ENCODE peak calls at places on chromosome 16, in nine cellular contexts. Z is GM10248, I is mammary epithelial cell, A is AG09309, T is tibial nerve, O is GM06990, N is transverse colon, R is neural crest cell, X is endothelial cell. Q is an unnamed sample.

GRCh38 chr16:78930561-78930960 is 670.0 kb downstream of the MAF start:
- DNase-seq in R (no peak), O (no peak), X (no peak), I (no peak), A (no peak), N (no peak), Z (no peak), T (no peak), Q (no peak)

GRCh38 chr16:79267781-79268180 is 332.8 kb downstream of the MAF start:
- DNase-seq in X (no peak), O (no peak), A (no peak), I (no peak), N (no peak), Z (no peak), T (no peak), R (no peak), Q (no peak)

GRCh38 chr16:60945225-60945624 is 1091.0 kb downstream of the CDH8 start:
- DNase-seq in N (no peak), T (no peak), X (peak), O (no peak), A (no peak), R (peak), Z (no peak), I (no peak), Q (no peak)

GRCh38 chr16:23371368-23371767 is 69.3 kb downstream of the SCNN1B start:
- DNase-seq in T (no peak), N (no peak), O (no peak), A (no peak), Z (no peak), R (no peak), I (no peak), X (no peak), Q (no peak)

GRCh38 chr16:11276143-11276879 is at the start of gene PRM2:
- DNase-seq in O (no peak), I (no peak), T (no peak), Z (no peak), X (no peak), R (no peak), N (no peak), A (no peak), Q (no peak)

GRCh38 chr16:72894291-72895151 is 153.4 kb downstream of the ZFHX3 start:
- DNase-seq in A (no peak), T (no peak), O (no peak), I (no peak), R (no peak), Z (no peak), N (no peak), X (no peak), Q (no peak)

GRCh38 chr16:30820952-30821421 is 34.0 kb upstream of the ZNF629 start:
- DNase-seq in O (no peak), R (no peak), I (no peak), A (no peak), T (no peak), N (peak), Z (no peak), X (no peak), Q (no peak)

GRCh38 chr16:66930189-66930588 is 4.0 kb downstream of the CIAO2B start:
- DNase-seq in A (no peak), X (no peak), I (peak), N (peak), T (no peak), O (no peak), Z (no peak), R (no peak), Q (no peak)

GRCh38 chr16:50498756-50499155 is 49.4 kb upstream of the NKD1 start:
- DNase-seq in Z (no peak), R (no peak), A (no peak), X (no peak), I (no peak), O (no peak), T (no peak), N (no peak), Q (no peak)

GRCh38 chr16:11354733-11355574 is 9.7 kb downstream of the RMI2 start:
- DNase-seq in Z (peak), R (no peak), I (no peak), N (peak), O (peak), X (no peak), A (no peak), T (no peak), Q (peak)

GRCh38 chr16:19718624-19718965 is 524 bp downstream of the IQCK start:
- DNase-seq in X (no peak), Z (no peak), T (no peak), A (no peak), R (no peak), I (peak), O (no peak), N (no peak), Q (peak)

GRCh38 chr16:67547423-67548264 is 14.7 kb upstream of the CTCF start:
- DNase-seq in T (no peak), I (no peak), X (peak), R (no peak), N (peak), Z (peak), A (no peak), O (peak), Q (peak)

GRCh38 chr16:49739381-49739780 is 116.5 kb downstream of the ZNF423 start:
- DNase-seq in X (peak), A (no peak), O (no peak), N (no peak), I (no peak), T (no peak), R (no peak), Z (no peak), Q (no peak)

GRCh38 chr16:8862309-8863130 is 6.3 kb downstream of the CARHSP1 start:
- DNase-seq in A (no peak), I (no peak), R (no peak), O (no peak), X (no peak), T (no peak), N (no peak), Z (no peak), Q (no peak)

GRCh38 chr16:77816293-77816692 is 27.9 kb downstream of the VAT1L start:
- DNase-seq in I (no peak), A (no peak), T (no peak), R (no peak), O (no peak), X (no peak), N (no peak), Z (no peak), Q (no peak)

GRCh38 chr16:16096161-16096857 is 127.0 kb downstream of the ABCC6 start:
- DNase-seq in X (no peak), R (no peak), I (no peak), A (peak), Z (no peak), N (peak), T (peak), O (no peak), Q (no peak)

GRCh38 chr16:84050316-84050715 is 7.7 kb upstream of the SLC38A8 start:
- DNase-seq in I (no peak), X (no peak), R (no peak), N (no peak), O (no peak), T (no peak), Z (no peak), A (no peak), Q (no peak)

GRCh38 chr16:53865492-53865863 is 161.5 kb downstream of the FTO start:
- DNase-seq in N (no peak), R (no peak), O (no peak), X (no peak), I (peak), Z (peak), A (no peak), T (no peak), Q (peak)

GRCh38 chr16:85655216-85656129 is 33.3 kb downstream of the GINS2 start:
- DNase-seq in O (no peak), A (no peak), T (no peak), X (no peak), R (no peak), I (no peak), Z (no peak), N (no peak), Q (no peak)

GRCh38 chr16:66886346-66886745 is 6.0 kb downstream of the PDP2 start:
- DNase-seq in R (no peak), Z (no peak), X (no peak), I (no peak), N (no peak), T (no peak), O (no peak), A (no peak), Q (no peak)

GRCh38 chr16:69406780-69407331 is 17.6 kb upstream of the CYB5B start:
- DNase-seq in I (no peak), T (no peak), O (no peak), N (no peak), A (no peak), X (no peak), Z (no peak), R (no peak), Q (no peak)

GRCh38 chr16:85968041-85968920 is 69.3 kb downstream of the IRF8 start:
- DNase-seq in R (no peak), T (no peak), Z (no peak), I (no peak), N (no peak), X (no peak), O (no peak), A (no peak), Q (no peak)

GRCh38 chr16:69865701-69866100 is 85.4 kb upstream of the CLEC18A start:
- DNase-seq in X (peak), Z (no peak), N (no peak), I (no peak), A (peak), T (no peak), O (no peak), R (no peak), Q (no peak)

GRCh38 chr16:65547799-65548446 is 426.1 kb upstream of the CDH11 start:
- DNase-seq in Z (no peak), I (peak), R (no peak), T (no peak), A (peak), N (no peak), O (no peak), X (no peak), Q (no peak)

GRCh38 chr16:49928176-49928892 is 72.4 kb upstream of the ZNF423 start:
- DNase-seq in T (no peak), I (no peak), Z (no peak), N (no peak), R (no peak), O (no peak), A (no peak), X (no peak), Q (no peak)

GRCh38 chr16:57867000-57867561 is 64.8 kb upstream of the KIFC3 start:
- DNase-seq in O (no peak), A (no peak), N (no peak), I (no peak), X (no peak), Z (no peak), T (no peak), R (no peak), Q (no peak)

DNA sequence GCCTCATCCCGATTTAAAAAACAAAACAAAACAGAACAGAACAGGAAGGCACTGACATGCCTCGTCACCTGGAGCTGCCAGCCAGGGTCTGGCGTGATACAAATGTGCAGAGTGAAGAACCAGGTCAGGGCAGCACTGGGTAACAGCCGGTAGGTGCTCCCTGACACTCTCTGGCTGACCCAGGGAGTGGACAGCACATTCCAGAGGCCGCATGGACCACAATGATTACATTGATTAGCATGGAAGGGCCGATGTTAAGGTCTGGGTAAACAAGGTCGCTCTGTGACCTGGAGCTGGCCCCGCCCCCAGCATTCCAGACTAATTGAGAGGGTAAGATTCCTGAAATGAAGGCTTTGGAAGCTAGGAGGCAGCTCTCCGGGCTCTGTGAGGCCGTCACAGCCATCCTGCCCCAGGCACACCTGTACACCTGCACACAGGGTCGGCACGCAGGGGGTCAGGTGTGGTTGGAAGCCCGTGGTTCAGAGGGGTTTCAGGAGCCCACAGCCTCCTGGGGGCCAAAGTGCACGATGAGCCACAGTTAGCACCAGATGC is 21.4 kb downstream of the PIEZO1 start:
- DNase-seq in O (no peak), I (no peak), Z (no peak), X (peak), R (no peak), A (no peak), T (no peak), N (no peak), Q (no peak)
- TF ChIP-seq CTCF in O (no peak), I (no peak), Z (no peak), X (no peak), R (peak), A (no peak), T (no peak), N (no peak), Q (no peak)

GRCh38 chr16:27549607-27549856 is 181 bp downstream of the GTF3C1 start:
- DNase-seq in X (no peak), O (no peak), Z (no peak), R (no peak), I (no peak), A (no peak), T (no peak), N (no peak), Q (no peak)
- TF ChIP-seq CTCF in X (no peak), O (no peak), Z (no peak), R (no peak), I (no peak), A (no peak), T (no peak), N (no peak), Q (no peak)

GRCh38 chr16:17416461-17417221 is 54.1 kb downstream of the XYLT1 start:
- DNase-seq in A (no peak), Z (peak), I (no peak), T (peak), N (peak), X (no peak), O (peak), R (peak), Q (peak)
- TF ChIP-seq CTCF in A (peak), Z (peak), I (no peak), T (no peak), N (no peak), X (no peak), O (peak), R (peak), Q (peak)

DNA sequence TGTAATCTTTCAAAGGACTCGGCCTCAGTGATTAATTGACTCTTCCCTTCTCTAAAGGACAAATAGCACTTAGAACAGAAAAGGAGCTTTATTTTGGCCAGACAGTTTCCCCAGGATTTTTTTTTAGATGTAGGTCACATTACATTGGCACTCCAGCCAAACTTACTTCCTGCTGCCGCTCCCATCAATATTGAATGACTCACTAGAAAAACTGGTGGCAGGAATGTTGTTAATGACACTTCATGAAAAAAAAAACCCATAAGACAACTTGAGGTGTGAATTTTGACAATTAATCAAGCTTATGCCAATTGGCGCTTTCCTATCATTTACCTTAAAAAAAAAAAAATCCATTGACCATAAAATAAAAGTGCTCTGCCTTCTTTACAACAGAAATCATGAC is 432.5 kb downstream of the TOX3 start:
- DNase-seq in X (no peak), O (no peak), N (no peak), A (no peak), Z (no peak), I (no peak), T (no peak), R (no peak), Q (no peak)
- TF ChIP-seq CTCF in X (no peak), O (no peak), N (no peak), A (no peak), Z (no peak), I (no peak), T (no peak), R (no peak), Q (no peak)

GRCh38 chr16:89491238-89491869 is 993 bp upstream of the ANKRD11 start:
- DNase-seq in T (no peak), N (no peak), Z (no peak), R (no peak), O (no peak), A (no peak), I (no peak), X (no peak), Q (no peak)
- TF ChIP-seq CTCF in T (no peak), N (peak), Z (no peak), R (peak), O (no peak), A (peak), I (peak), X (peak), Q (no peak)